ENCODE peak calls at places on chromosomes 7 and 10, in ten cellular contexts. I is left lung; U is LoVo; D is SW 1271; F is EL; P is activated T-helper 9 cell treated with anti-CD3 and anti-CD28 coated beads, Interleukin-2, amount 50 U/mL, for 16 hours; W is kidney glomerular epithelial cell; A is GF-D8; L is fibroblast of lung; O is brain pericyte. Z is an unnamed sample.

GRCh38 chr10:29257106-29257783 is 31.6 kb upstream of the LYZL1 start:
- DNase-seq in I (no peak), A (peak), P (no peak), D (no peak), U (peak), F (peak), L (peak), W (peak), O (peak), Z (peak)

GRCh38 chr10:31261502-31262311 is 57.3 kb upstream of the ZEB1 start:
- DNase-seq in U (no peak), W (peak), P (no peak), A (no peak), F (peak), L (peak), I (no peak), D (no peak), O (no peak), Z (peak)

GRCh38 chr10:72297968-72298773 is 24.4 kb downstream of the DDIT4 start:
- DNase-seq in P (peak), W (peak), L (peak), I (peak), O (peak), F (peak), A (no peak), D (peak), U (peak), Z (peak)

GRCh38 chr7:45570797-45571196 is 3.4 kb upstream of the ADCY1 start:
- DNase-seq in A (no peak), U (no peak), P (no peak), D (no peak), F (no peak), O (no peak), I (peak), L (no peak), W (no peak), Z (no peak)

GRCh38 chr10:93376372-93377296 is 105.5 kb downstream of the MYOF start:
- DNase-seq in P (no peak), O (peak), A (peak), W (peak), U (peak), D (peak), F (peak), I (no peak), L (peak), Z (peak)

GRCh38 chr10:26269754-26270153 is 53.2 kb downstream of the GAD2 start:
- DNase-seq in P (no peak), D (peak), O (no peak), W (peak), L (no peak), F (peak), U (peak), I (no peak), A (peak), Z (no peak)

GRCh38 chr7:155882596-155882995 is 70.3 kb upstream of the SHH start:
- DNase-seq in U (no peak), D (no peak), A (no peak), I (no peak), O (peak), P (no peak), W (no peak), L (peak), F (peak), Z (no peak)

GRCh38 chr7:95646350-95646749 is 50.0 kb upstream of the PDK4 start:
- DNase-seq in I (no peak), L (no peak), F (no peak), U (peak), A (no peak), W (no peak), D (no peak), O (no peak), P (no peak), Z (no peak)

GRCh38 chr10:120221873-120222485 is 235.0 kb upstream of the PLPP4 start:
- DNase-seq in P (no peak), U (peak), I (no peak), O (no peak), W (peak), D (peak), A (no peak), L (no peak), F (peak), Z (peak)

GRCh38 chr10:17026686-17027485 is 102.7 kb downstream of the CUBN start:
- DNase-seq in A (no peak), F (peak), D (peak), O (no peak), U (no peak), W (no peak), L (peak), P (peak), I (no peak), Z (no peak)

GRCh38 chr10:103397191-103397825 is 882 bp downstream of the PDCD11 start:
- DNase-seq in F (peak), W (no peak), D (no peak), L (no peak), I (no peak), A (no peak), O (no peak), U (no peak), P (no peak), Z (no peak)

GRCh38 chr7:37109853-37110252 is 338.8 kb downstream of the ELMO1 start:
- DNase-seq in A (no peak), P (no peak), U (no peak), I (no peak), O (no peak), W (no peak), F (no peak), L (no peak), D (no peak), Z (no peak)

GRCh38 chr10:6201511-6201975 is 1.2 kb upstream of the PFKFB3 start:
- DNase-seq in D (no peak), F (peak), I (peak), L (peak), U (peak), A (no peak), W (peak), P (peak), O (no peak), Z (peak)

GRCh38 chr7:138864667-138865066 is 66.7 kb upstream of the ATP6V0A4 start:
- DNase-seq in O (no peak), W (no peak), P (no peak), A (no peak), D (no peak), I (no peak), L (peak), U (peak), F (peak), Z (no peak)

GRCh38 chr10:22335204-22335956 is 9.9 kb upstream of the SPAG6 start:
- DNase-seq in O (no peak), U (no peak), F (peak), A (peak), I (peak), D (no peak), L (peak), W (no peak), P (peak), Z (no peak)

GRCh38 chr10:58665361-58665760 is 152.7 kb downstream of the BICC1 start:
- DNase-seq in P (no peak), D (no peak), U (no peak), W (no peak), A (no peak), O (no peak), F (no peak), L (no peak), I (no peak), Z (no peak)